ENCODE peak calls at places on chromosome 11, in five cellular contexts. A is nucleus accumbens; W is stimulated activated CD8-positive, alpha-beta memory T cell treated with anti-CD3 and anti-CD28 coated beads, Interleukin-4, amount 100 ng/mL, for 1 hour; T is T-helper 2 cell; L is Calu3. I is an unnamed sample.

GRCh38 chr11:44840085-44840478 is 110.6 kb downstream of the TP53I11 start:
- DNase-seq in A (no peak), W (no peak), T (no peak), L (no peak), I (no peak)

GRCh38 chr11:78313898-78314297 is 103.7 kb downstream of the GAB2 start:
- DNase-seq in A (no peak), W (no peak), T (no peak), L (no peak), I (no peak)

GRCh38 chr11:15886866-15887265 is 469.5 kb downstream of the SOX6 start:
- DNase-seq in A (no peak), W (no peak), T (no peak), L (no peak), I (no peak)

GRCh38 chr11:7227724-7228123 is 24.0 kb upstream of the SYT9 start:
- DNase-seq in A (no peak), W (no peak), T (no peak), L (no peak), I (no peak)

GRCh38 chr11:83540112-83540675 is 254.0 kb upstream of the CCDC90B start:
- DNase-seq in A (no peak), W (no peak), T (no peak), L (no peak), I (no peak)

GRCh38 chr11:114607753-114608459 is 12.3 kb upstream of the NXPE4 start:
- DNase-seq in A (no peak), W (no peak), T (no peak), L (no peak), I (no peak)

GRCh38 chr11:6201486-6201885 is 2.5 kb downstream of the OR52W1 start:
- DNase-seq in A (no peak), W (no peak), T (no peak), L (no peak), I (no peak)

GRCh38 chr11:93032580-93032979 is 63.1 kb downstream of the MTNR1B start:
- DNase-seq in A (no peak), W (no peak), T (no peak), L (no peak), I (no peak)

GRCh38 chr11:71266114-71266833 is 13.9 kb upstream of the SHANK2 start:
- DNase-seq in A (no peak), W (no peak), T (no peak), L (peak; percentile 43), I (no peak)

GRCh38 chr11:71451596-71452353 is 1.2 kb upstream of the NADSYN1 start:
- DNase-seq in A (no peak), W (no peak), T (no peak), L (peak; percentile 43), I (no peak)

GRCh38 chr11:44822369-44822768 is 95.6 kb downstream of the TSPAN18 start:
- DNase-seq in A (no peak), W (no peak), T (no peak), L (no peak), I (no peak)

GRCh38 chr11:94958118-94958517 is 15.2 kb downstream of the CWC15 start:
- DNase-seq in A (no peak), W (no peak), T (no peak), L (no peak), I (no peak)

GRCh38 chr11:111932605-111932938 is 4.6 kb upstream of the DIXDC1 start:
- DNase-seq in A (no peak), W (no peak), T (no peak), L (no peak), I (no peak)

GRCh38 chr11:45383229-45383628 is 97.1 kb upstream of the SYT13 start:
- DNase-seq in A (no peak), W (no peak), T (no peak), L (no peak), I (no peak)

GRCh38 chr11:130162733-130163132 is 3.2 kb downstream of the ST14 start:
- DNase-seq in A (no peak), W (no peak), T (no peak), L (no peak), I (no peak)